ENCODE peak calls at places on chromosomes 11 and 22, in four cellular contexts. E, L, J and U are unnamed samples.

GRCh38 chr22:27100323-27100722 is 442.9 kb downstream of the MIAT start:
- DNase-seq in E (no peak), L (peak), J (no peak), U (no peak)

GRCh38 chr22:45645526-45646414 is 25.9 kb upstream of the ATXN10 start:
- DNase-seq in E (peak), L (peak), J (peak), U (no peak)

GRCh38 chr11:3816673-3817072 is 8.3 kb downstream of the PGAP2 start:
- DNase-seq in E (no peak), L (no peak), J (no peak), U (no peak)

GRCh38 chr22:21100149-21101032 is 54.6 kb downstream of the LRRC74B start:
- DNase-seq in E (no peak), L (no peak), J (no peak), U (no peak)

GRCh38 chr22:39646614-39647210 is 76.2 kb downstream of the CACNA1I start:
- DNase-seq in E (no peak), L (peak), J (no peak), U (no peak)

GRCh38 chr11:20541503-20541902 is 57.9 kb upstream of the SLC6A5 start:
- DNase-seq in E (no peak), L (no peak), J (no peak), U (no peak)

GRCh38 chr22:39242809-39243442 is 1.9 kb downstream of the PDGFB start:
- DNase-seq in E (peak), L (no peak), J (peak), U (no peak)

GRCh38 chr11:47004595-47005033 is 68.1 kb downstream of the CSTPP1 start:
- DNase-seq in E (peak), L (peak), J (peak), U (peak)

GRCh38 chr11:6156628-6157367 is 13.3 kb downstream of the OR52B2 start:
- DNase-seq in E (no peak), L (no peak), J (no peak), U (no peak)

GRCh38 chr11:117807482-117808272 is 10.7 kb upstream of the DSCAML1 start:
- DNase-seq in E (no peak), L (peak), J (peak), U (no peak)

GRCh38 chr11:74022541-74022940 is 13.7 kb upstream of the UCP3 start:
- DNase-seq in E (no peak), L (no peak), J (no peak), U (peak)

GRCh38 chr22:44453441-44454112 is 44.5 kb downstream of the RTL6 start:
- DNase-seq in E (no peak), L (no peak), J (no peak), U (peak)

GRCh38 chr11:48017105-48017874 is 36.9 kb downstream of the PTPRJ start:
- DNase-seq in E (no peak), L (no peak), J (no peak), U (no peak)

GRCh38 chr11:14012836-14013235 is 50.3 kb downstream of the SPON1 start:
- DNase-seq in E (no peak), L (no peak), J (no peak), U (no peak)

GRCh38 chr11:66289548-66290331 is 797 bp upstream of the YIF1A start:
- DNase-seq in E (no peak), L (peak), J (peak), U (peak)

GRCh38 chr11:12111482-12112149 is 1.2 kb downstream of the MICAL2 start:
- DNase-seq in E (peak), L (no peak), J (no peak), U (no peak)

GRCh38 chr11:5891216-5891800 is 1.7 kb upstream of the OR52E5 start:
- DNase-seq in E (peak), L (no peak), J (no peak), U (no peak)

GRCh38 chr22:23253475-23254055 is 73.3 kb downstream of the BCR start:
- DNase-seq in E (no peak), L (no peak), J (no peak), U (no peak)

GRCh38 chr22:36455571-36456458 is 25.6 kb downstream of the TXN2 start:
- DNase-seq in E (no peak), L (no peak), J (no peak), U (no peak)

GRCh38 chr11:19027829-19028595 is 32.5 kb downstream of the MRGPRX2 start:
- DNase-seq in E (peak), L (no peak), J (no peak), U (no peak)

GRCh38 chr11:66322732-66323427 is 6.0 kb upstream of the CD248 start:
- DNase-seq in E (no peak), L (no peak), J (peak), U (peak)

GRCh38 chr11:17988465-17988864 is 24.4 kb downstream of the SERGEF start:
- DNase-seq in E (no peak), L (no peak), J (no peak), U (no peak)

GRCh38 chr22:36298118-36298517 is 45.2 kb downstream of the APOL1 start:
- DNase-seq in E (no peak), L (no peak), J (no peak), U (no peak)

GRCh38 chr11:105609341-105609781 is 512 bp upstream of the GRIA4 start:
- DNase-seq in E (peak), L (peak), J (peak), U (no peak)

GRCh38 chr22:38120359-38121110 is 10.1 kb upstream of the BAIAP2L2 start:
- DNase-seq in E (no peak), L (no peak), J (no peak), U (no peak)

GRCh38 chr11:70191495-70192140 is 11.5 kb upstream of the FADD start:
- DNase-seq in E (peak), L (peak), J (peak), U (peak)

GRCh38 chr11:16831281-16832192 is 93.1 kb downstream of the C11orf58 start:
- DNase-seq in E (no peak), L (no peak), J (no peak), U (no peak)

GRCh38 chr11:125959931-125960330 is 14.1 kb downstream of the VSIG10L2 start:
- DNase-seq in E (no peak), L (no peak), J (no peak), U (no peak)

GRCh38 chr11:117887431-117888139 is 11.1 kb upstream of the FXYD6 start:
- DNase-seq in E (no peak), L (peak), J (peak), U (peak)

GRCh38 chr22:37032535-37033460 is 13.3 kb downstream of the MPST start:
- DNase-seq in E (peak), L (no peak), J (peak), U (peak)

GRCh38 chr11:10803676-10804075 is 5.0 kb downstream of the EIF4G2 start:
- DNase-seq in E (no peak), L (no peak), J (no peak), U (no peak)

GRCh38 chr11:10808553-10809372 is at the start of gene EIF4G2:
- DNase-seq in E (peak), L (peak), J (peak), U (peak)

GRCh38 chr11:10806206-10806605 is 2.5 kb downstream of the EIF4G2 start:
- DNase-seq in E (peak), L (no peak), J (no peak), U (no peak)

GRCh38 chr11:10807629-10808552 is 835 bp downstream of the EIF4G2 start:
- DNase-seq in E (peak), L (peak), J (peak), U (peak)

DNA sequence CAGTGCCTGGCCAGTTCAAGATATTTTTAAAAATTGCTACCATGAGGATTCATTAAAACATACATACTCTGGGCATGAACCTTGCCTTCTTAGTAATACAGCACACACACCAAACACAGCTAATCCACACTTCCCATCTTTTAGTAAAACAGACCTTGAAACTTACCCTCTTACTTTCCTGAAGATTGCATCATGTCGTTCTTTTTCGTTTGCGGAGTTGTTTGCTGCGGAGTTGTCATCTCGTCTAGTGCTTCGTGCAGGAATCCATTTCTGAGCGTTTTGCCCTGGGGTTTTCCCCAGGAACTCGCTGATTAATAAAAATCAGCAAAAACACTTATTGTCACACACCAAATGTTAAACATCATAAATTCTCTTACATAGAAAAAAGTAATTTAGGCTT is 3.0 kb downstream of the EIF4G2 start:
- DNase-seq in E (no peak), L (no peak), J (no peak), U (no peak)
- H3K4me3 ChIP-seq in E (no peak), L (no peak), J (no peak), U (peak)

DNA sequence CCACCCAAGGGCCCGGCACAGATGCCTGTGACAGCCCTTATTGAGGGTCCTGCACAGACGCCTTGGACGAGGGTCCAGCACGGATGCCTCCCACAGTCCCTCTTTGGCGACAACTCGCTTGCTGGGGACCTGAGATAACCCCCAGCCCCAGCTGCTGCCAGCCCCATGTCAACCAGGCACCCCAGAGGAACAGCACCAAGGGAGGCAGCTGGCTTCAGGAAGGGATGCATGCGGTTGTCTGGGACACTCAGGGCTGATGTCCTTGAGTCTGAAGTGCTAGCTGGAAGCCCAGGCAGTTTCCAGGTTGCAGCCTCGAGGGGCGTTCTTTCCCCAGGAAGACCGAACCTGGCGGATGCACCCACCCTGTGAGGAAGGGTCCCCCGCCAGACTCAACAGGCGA is 33.8 kb downstream of the MOB2 start:
- DNase-seq in E (no peak), L (no peak), J (no peak), U (no peak)
- H3K4me3 ChIP-seq in E (no peak), L (no peak), J (no peak), U (no peak)

GRCh38 chr11:45766469-45766868 is 38.5 kb upstream of the SLC35C1 start:
- DNase-seq in E (no peak), L (no peak), J (no peak), U (no peak)

GRCh38 chr11:45761659-45762058 is 43.3 kb upstream of the SLC35C1 start:
- DNase-seq in E (no peak), L (no peak), J (no peak), U (no peak)

GRCh38 chr11:45765836-45766235 is 39.1 kb upstream of the SLC35C1 start:
- DNase-seq in E (no peak), L (no peak), J (no peak), U (no peak)

GRCh38 chr11:45768486-45768885 is 36.5 kb upstream of the SLC35C1 start:
- DNase-seq in E (no peak), L (no peak), J (no peak), U (no peak)

GRCh38 chr11:45765107-45765668 is 39.8 kb upstream of the SLC35C1 start:
- DNase-seq in E (no peak), L (no peak), J (no peak), U (no peak)
- H3K4me3 ChIP-seq in E (no peak), L (no peak), J (no peak), U (no peak)

GRCh38 chr22:31081963-31082605 is 966 bp downstream of the SMTN start:
- DNase-seq in E (peak), L (no peak), J (no peak), U (peak)
- H3K4me3 ChIP-seq in E (peak), L (peak), J (peak), U (peak)

GRCh38 chr11:32447252-32447651 is 11.9 kb upstream of the WT1 start:
- DNase-seq in E (no peak), L (no peak), J (no peak), U (no peak)
- H3K4me3 ChIP-seq in E (no peak), L (no peak), J (no peak), U (no peak)

GRCh38 chr11:81331611-81332205 is 1402.0 kb downstream of the FAM181B start:
- DNase-seq in E (no peak), L (no peak), J (no peak), U (no peak)
- H3K4me3 ChIP-seq in E (no peak), L (no peak), J (no peak), U (no peak)

GRCh38 chr11:28383471-28383870 is 275.3 kb downstream of the METTL15 start:
- DNase-seq in E (peak), L (no peak), J (no peak), U (no peak)
- H3K4me3 ChIP-seq in E (no peak), L (no peak), J (no peak), U (no peak)

GRCh38 chr11:115166826-115167225 is 337.4 kb downstream of the CADM1 start:
- DNase-seq in E (peak), L (no peak), J (no peak), U (no peak)
- H3K4me3 ChIP-seq in E (no peak), L (no peak), J (no peak), U (no peak)

GRCh38 chr11:120324932-120325810 is at the start of gene TLCD5:
- DNase-seq in E (peak), L (peak), J (peak), U (peak)

GRCh38 chr11:120326228-120326627 is 1.1 kb downstream of the TLCD5 start:
- DNase-seq in E (no peak), L (no peak), J (no peak), U (no peak)

GRCh38 chr11:120329556-120329955 is 4.5 kb downstream of the TLCD5 start:
- DNase-seq in E (no peak), L (no peak), J (no peak), U (no peak)

GRCh38 chr11:120327311-120327710 is 2.2 kb downstream of the TLCD5 start:
- DNase-seq in E (no peak), L (no peak), J (no peak), U (no peak)

GRCh38 chr11:120326845-120327281 is 1.8 kb downstream of the TLCD5 start:
- DNase-seq in E (no peak), L (no peak), J (no peak), U (no peak)
- H3K4me3 ChIP-seq in E (no peak), L (no peak), J (no peak), U (peak)